ENCODE peak calls at places on chromosome 10, in five cellular contexts. One of them, this sample, is unnamed.

GRCh38 chr10:98321203-98321780 is 53.3 kb upstream of the LOXL4 start:
- DNase-seq in T-helper 2 cell: no peak
- DNase-seq in activated T-cell treated with anti-CD3 and anti-CD28 coated beads, Interleukin-2, amount 50 U/mL, for 24 hours: no peak
- DNase-seq in CD14-positive monocyte: no peak
- DNase-seq in ACHN: no peak
- DNase-seq in this sample: no peak

GRCh38 chr10:35257057-35257983 is 79.0 kb upstream of the CCNY start:
- DNase-seq in T-helper 2 cell: no peak
- DNase-seq in activated T-cell treated with anti-CD3 and anti-CD28 coated beads, Interleukin-2, amount 50 U/mL, for 24 hours: no peak
- DNase-seq in CD14-positive monocyte: no peak
- DNase-seq in ACHN: no peak
- DNase-seq in this sample: no peak

GRCh38 chr10:117352724-117353123 is 22.5 kb downstream of the PDZD8 start:
- DNase-seq in T-helper 2 cell: no peak
- DNase-seq in activated T-cell treated with anti-CD3 and anti-CD28 coated beads, Interleukin-2, amount 50 U/mL, for 24 hours: no peak
- DNase-seq in CD14-positive monocyte: no peak
- DNase-seq in ACHN: no peak
- DNase-seq in this sample: no peak

GRCh38 chr10:22761569-22762220 is 47.3 kb upstream of the PIP4K2A start:
- DNase-seq in T-helper 2 cell: no peak
- DNase-seq in activated T-cell treated with anti-CD3 and anti-CD28 coated beads, Interleukin-2, amount 50 U/mL, for 24 hours: no peak
- DNase-seq in CD14-positive monocyte: no peak
- DNase-seq in ACHN: no peak
- DNase-seq in this sample: no peak

GRCh38 chr10:10564081-10564480 is 453.6 kb upstream of the CELF2 start:
- DNase-seq in T-helper 2 cell: no peak
- DNase-seq in activated T-cell treated with anti-CD3 and anti-CD28 coated beads, Interleukin-2, amount 50 U/mL, for 24 hours: no peak
- DNase-seq in CD14-positive monocyte: no peak
- DNase-seq in ACHN: no peak
- DNase-seq in this sample: no peak

GRCh38 chr10:15067154-15067553 is 21.4 kb downstream of the ACBD7 start:
- DNase-seq in T-helper 2 cell: no peak
- DNase-seq in activated T-cell treated with anti-CD3 and anti-CD28 coated beads, Interleukin-2, amount 50 U/mL, for 24 hours: no peak
- DNase-seq in CD14-positive monocyte: no peak
- DNase-seq in ACHN: no peak
- DNase-seq in this sample: no peak

GRCh38 chr10:115998301-115998700 is 274.7 kb downstream of the GFRA1 start:
- DNase-seq in T-helper 2 cell: no peak
- DNase-seq in activated T-cell treated with anti-CD3 and anti-CD28 coated beads, Interleukin-2, amount 50 U/mL, for 24 hours: no peak
- DNase-seq in CD14-positive monocyte: no peak
- DNase-seq in ACHN: peak
- DNase-seq in this sample: no peak

GRCh38 chr10:97762816-97763215 is 9.0 kb downstream of the SFRP5 start:
- DNase-seq in T-helper 2 cell: no peak
- DNase-seq in activated T-cell treated with anti-CD3 and anti-CD28 coated beads, Interleukin-2, amount 50 U/mL, for 24 hours: no peak
- DNase-seq in CD14-positive monocyte: no peak
- DNase-seq in ACHN: no peak
- DNase-seq in this sample: no peak

GRCh38 chr10:30355601-30356000 is 6.5 kb upstream of the MTPAP start:
- DNase-seq in T-helper 2 cell: no peak
- DNase-seq in activated T-cell treated with anti-CD3 and anti-CD28 coated beads, Interleukin-2, amount 50 U/mL, for 24 hours: no peak
- DNase-seq in CD14-positive monocyte: no peak
- DNase-seq in ACHN: no peak
- DNase-seq in this sample: no peak

GRCh38 chr10:131531265-131532190 is 220.0 kb upstream of the TCERG1L start:
- DNase-seq in T-helper 2 cell: no peak
- DNase-seq in activated T-cell treated with anti-CD3 and anti-CD28 coated beads, Interleukin-2, amount 50 U/mL, for 24 hours: no peak
- DNase-seq in CD14-positive monocyte: no peak
- DNase-seq in ACHN: no peak
- DNase-seq in this sample: no peak

GRCh38 chr10:77586719-77587423 is 50.7 kb downstream of the KCNMA1 start:
- DNase-seq in T-helper 2 cell: no peak
- DNase-seq in activated T-cell treated with anti-CD3 and anti-CD28 coated beads, Interleukin-2, amount 50 U/mL, for 24 hours: no peak
- DNase-seq in CD14-positive monocyte: no peak
- DNase-seq in ACHN: no peak
- DNase-seq in this sample: no peak

GRCh38 chr10:16887565-16887964 is 70.3 kb upstream of the RSU1 start:
- DNase-seq in T-helper 2 cell: no peak
- DNase-seq in activated T-cell treated with anti-CD3 and anti-CD28 coated beads, Interleukin-2, amount 50 U/mL, for 24 hours: no peak
- DNase-seq in CD14-positive monocyte: no peak
- DNase-seq in ACHN: no peak
- DNase-seq in this sample: no peak

GRCh38 chr10:103475437-103475836 is 3.6 kb downstream of the CALHM3 start:
- DNase-seq in T-helper 2 cell: no peak
- DNase-seq in activated T-cell treated with anti-CD3 and anti-CD28 coated beads, Interleukin-2, amount 50 U/mL, for 24 hours: no peak
- DNase-seq in CD14-positive monocyte: no peak
- DNase-seq in ACHN: no peak
- DNase-seq in this sample: no peak

GRCh38 chr10:71396084-71396713 is 521 bp upstream of the CDH23 start:
- DNase-seq in T-helper 2 cell: peak
- DNase-seq in activated T-cell treated with anti-CD3 and anti-CD28 coated beads, Interleukin-2, amount 50 U/mL, for 24 hours: peak
- DNase-seq in CD14-positive monocyte: no peak
- DNase-seq in ACHN: no peak
- DNase-seq in this sample: peak

GRCh38 chr10:19498348-19499290 is 317.6 kb upstream of the PLXDC2 start:
- DNase-seq in T-helper 2 cell: no peak
- DNase-seq in activated T-cell treated with anti-CD3 and anti-CD28 coated beads, Interleukin-2, amount 50 U/mL, for 24 hours: no peak
- DNase-seq in CD14-positive monocyte: no peak
- DNase-seq in ACHN: no peak
- DNase-seq in this sample: no peak

GRCh38 chr10:89580243-89580642 is 44.8 kb upstream of the SLC16A12 start:
- DNase-seq in T-helper 2 cell: no peak
- DNase-seq in activated T-cell treated with anti-CD3 and anti-CD28 coated beads, Interleukin-2, amount 50 U/mL, for 24 hours: no peak
- DNase-seq in CD14-positive monocyte: no peak
- DNase-seq in ACHN: no peak
- DNase-seq in this sample: no peak

This sample was measured in HEK293T.